ENCODE peak calls at places on chromosomes 1 and 21, in nine cellular contexts. H is heart left ventricle; Y is kidney glomerular epithelial cell; I is astrocyte of the spinal cord; S is stimulated activated CD8-positive, alpha-beta memory T cell treated with anti-CD3 and anti-CD28 coated beads, Interleukin-7, amount 100 ng/mL, for 4 hours; D is activated CD8-positive, alpha-beta memory T cell treated with anti-CD3 and anti-CD28 coated beads, Interleukin-2, amount 50 U/mL, for 48 hours; K is endothelial cell; F is dorsolateral prefrontal cortex; U is cerebellum. M is an unnamed sample.

GRCh38 chr21:42151148-42152074 is 67.5 kb upstream of the ABCG1 start:
- DNase-seq in H (no peak), Y (no peak), I (no peak), S (no peak), D (no peak), K (no peak), F (no peak), U (no peak), M (no peak)

GRCh38 chr1:177384461-177384860 is 213.7 kb downstream of the BRINP2 start:
- DNase-seq in H (no peak), Y (no peak), I (peak), S (no peak), D (no peak), K (no peak), F (no peak), U (no peak), M (no peak)

GRCh38 chr1:89815611-89816010 is 5.2 kb upstream of the LRRC8D start:
- DNase-seq in H (no peak), Y (no peak), I (no peak), S (no peak), D (no peak), K (no peak), F (no peak), U (no peak), M (no peak)

GRCh38 chr1:215475719-215476525 is 91.2 kb upstream of the KCTD3 start:
- DNase-seq in H (no peak), Y (peak), I (peak), S (no peak), D (no peak), K (no peak), F (no peak), U (no peak), M (peak)

GRCh38 chr1:29186252-29186651 is 4.6 kb upstream of the SRSF4 start:
- DNase-seq in H (no peak), Y (no peak), I (no peak), S (no peak), D (no peak), K (no peak), F (no peak), U (no peak), M (no peak)

GRCh38 chr1:228471762-228472398 is 15.3 kb upstream of the RNF187 start:
- DNase-seq in H (no peak), Y (no peak), I (peak), S (no peak), D (no peak), K (no peak), F (no peak), U (no peak), M (peak)

GRCh38 chr1:227161470-227161869 is 156.8 kb downstream of the CDC42BPA start:
- DNase-seq in H (no peak), Y (no peak), I (no peak), S (no peak), D (no peak), K (no peak), F (no peak), U (no peak), M (no peak)

GRCh38 chr1:210222288-210223006 is 10.1 kb upstream of the SERTAD4 start:
- DNase-seq in H (no peak), Y (peak), I (no peak), S (no peak), D (no peak), K (no peak), F (no peak), U (no peak), M (no peak)

GRCh38 chr21:44370771-44371410 is 17.5 kb downstream of the TRPM2 start:
- DNase-seq in H (no peak), Y (no peak), I (no peak), S (no peak), D (no peak), K (no peak), F (peak), U (no peak), M (no peak)

GRCh38 chr1:18489417-18490143 is 8.8 kb downstream of the KLHDC7A start:
- DNase-seq in H (no peak), Y (no peak), I (no peak), S (no peak), D (no peak), K (no peak), F (no peak), U (no peak), M (no peak)

GRCh38 chr21:45870421-45870820 is 111.1 kb upstream of the COL6A1 start:
- DNase-seq in H (no peak), Y (no peak), I (no peak), S (no peak), D (no peak), K (no peak), F (peak), U (no peak), M (no peak)

GRCh38 chr1:234102591-234102990 is 198.1 kb downstream of the SLC35F3 start:
- DNase-seq in H (peak), Y (no peak), I (peak), S (no peak), D (no peak), K (no peak), F (no peak), U (no peak), M (no peak)

GRCh38 chr1:16631248-16632043 is 18.1 kb upstream of the NBPF1 start:
- DNase-seq in H (peak), Y (no peak), I (no peak), S (no peak), D (peak), K (no peak), F (peak), U (no peak), M (no peak)

GRCh38 chr1:14304381-14304865 is 294.1 kb upstream of the KAZN start:
- DNase-seq in H (no peak), Y (peak), I (peak), S (no peak), D (no peak), K (no peak), F (no peak), U (no peak), M (peak)

GRCh38 chr1:230614121-230614520 is 28.2 kb upstream of the COG2 start:
- DNase-seq in H (no peak), Y (no peak), I (no peak), S (no peak), D (no peak), K (no peak), F (no peak), U (no peak), M (no peak)

GRCh38 chr1:240649733-240650700 is 38.1 kb upstream of the GREM2 start:
- DNase-seq in H (no peak), Y (no peak), I (no peak), S (no peak), D (no peak), K (no peak), F (no peak), U (no peak), M (no peak)

GRCh38 chr1:52532247-52532646 is 20.6 kb downstream of the TUT4 start:
- DNase-seq in H (no peak), Y (no peak), I (no peak), S (no peak), D (no peak), K (no peak), F (no peak), U (no peak), M (no peak)

GRCh38 chr1:161189036-161189435 is 9.8 kb downstream of the ADAMTS4 start:
- DNase-seq in H (no peak), Y (no peak), I (no peak), S (no peak), D (no peak), K (no peak), F (no peak), U (no peak), M (peak)

GRCh38 chr1:109979489-109980091 is 5.0 kb upstream of the AHCYL1 start:
- DNase-seq in H (no peak), Y (peak), I (peak), S (no peak), D (no peak), K (no peak), F (no peak), U (no peak), M (peak)

GRCh38 chr1:51664412-51665240 is 47.7 kb downstream of the OSBPL9 start:
- DNase-seq in H (no peak), Y (peak), I (peak), S (no peak), D (no peak), K (no peak), F (no peak), U (no peak), M (no peak)

GRCh38 chr1:110559157-110559556 is 40.2 kb upstream of the KCNA10 start:
- DNase-seq in H (no peak), Y (no peak), I (no peak), S (no peak), D (peak), K (no peak), F (no peak), U (no peak), M (no peak)

GRCh38 chr1:228554107-228554506 is 66.9 kb downstream of the RNF187 start:
- DNase-seq in H (no peak), Y (no peak), I (no peak), S (no peak), D (no peak), K (no peak), F (no peak), U (no peak), M (no peak)

GRCh38 chr1:12604114-12604874 is 13.7 kb downstream of the DHRS3 start:
- DNase-seq in H (peak), Y (peak), I (peak), S (peak), D (peak), K (peak), F (no peak), U (no peak), M (peak)

GRCh38 chr1:30649321-30649991 is 73.9 kb downstream of the MATN1 start:
- DNase-seq in H (no peak), Y (no peak), I (no peak), S (no peak), D (no peak), K (no peak), F (no peak), U (no peak), M (no peak)

GRCh38 chr1:32291145-32291707 is 657 bp upstream of the HDAC1 start:
- DNase-seq in H (no peak), Y (no peak), I (peak), S (no peak), D (no peak), K (no peak), F (no peak), U (no peak), M (peak)

GRCh38 chr1:36956570-36956969 is 77.7 kb downstream of the GRIK3 start:
- DNase-seq in H (no peak), Y (no peak), I (no peak), S (no peak), D (no peak), K (no peak), F (no peak), U (no peak), M (no peak)

GRCh38 chr1:108877858-108878257 is 1.1 kb downstream of the GPSM2 start:
- DNase-seq in H (no peak), Y (peak), I (peak), S (no peak), D (no peak), K (no peak), F (no peak), U (peak), M (peak)

GRCh38 chr1:111227875-111228747 is 598 bp downstream of the CHI3L2 start:
- DNase-seq in H (peak), Y (peak), I (peak), S (no peak), D (no peak), K (no peak), F (no peak), U (no peak), M (peak)

GRCh38 chr1:111739984-111740765 is 980 bp upstream of the INKA2 start:
- DNase-seq in H (peak), Y (peak), I (peak), S (no peak), D (peak), K (peak), F (peak), U (peak), M (peak)